ENCODE peak calls at places on chromosomes 3 and 15, in seven cellular contexts. G is AG04450, B is omental fat pad, P is transverse colon, E is cardiac fibroblast, N is fibroblast of lung, V is Peyer's patch. T is an unnamed sample.

GRCh38 chr3:144235489-144235888 is 263.9 kb downstream of the DIPK2A start:
- DNase-seq in N (no peak), P (no peak), V (no peak), E (no peak), G (no peak), B (no peak), T (no peak)

GRCh38 chr3:38583688-38584087 is 65.8 kb downstream of the SCN5A start:
- DNase-seq in N (no peak), E (no peak), G (no peak), P (peak), B (no peak), V (no peak), T (no peak)

GRCh38 chr15:91886878-91887277 is 33.4 kb downstream of the SLCO3A1 start:
- DNase-seq in E (no peak), V (no peak), N (no peak), G (no peak), P (no peak), B (no peak), T (no peak)

GRCh38 chr15:77178421-77178820 is 107.5 kb upstream of the TSPAN3 start:
- DNase-seq in P (no peak), E (no peak), G (no peak), N (no peak), B (no peak), V (no peak), T (no peak)

GRCh38 chr3:20739814-20740213 is 553.8 kb upstream of the SGO1 start:
- DNase-seq in G (no peak), V (no peak), E (peak), N (no peak), B (no peak), P (no peak), T (no peak)

GRCh38 chr15:63752075-63752684 is 81.6 kb downstream of the HERC1 start:
- DNase-seq in P (peak), V (no peak), G (peak), E (peak), B (no peak), N (peak), T (peak)

GRCh38 chr3:40387001-40387894 is at the start of gene ENTPD3:
- DNase-seq in V (peak), N (peak), E (no peak), G (no peak), B (no peak), P (peak), T (peak)

GRCh38 chr15:79943820-79944219 is 27.2 kb downstream of the BCL2A1 start:
- DNase-seq in P (no peak), N (peak), B (no peak), G (peak), V (no peak), E (peak), T (peak)

GRCh38 chr3:48472673-48472922 is 26.1 kb downstream of the ATRIP start:
- DNase-seq in P (no peak), B (no peak), G (no peak), V (no peak), E (no peak), N (no peak), T (no peak)

GRCh38 chr3:99410789-99411311 is 227.5 kb upstream of the COL8A1 start:
- DNase-seq in E (peak), V (no peak), B (no peak), P (no peak), G (no peak), N (peak), T (no peak)

GRCh38 chr3:84959470-84960380 is 936 bp downstream of the CADM2 start:
- DNase-seq in N (no peak), B (no peak), E (no peak), V (no peak), G (no peak), P (no peak), T (no peak)

GRCh38 chr3:84960994-84961393 is 2.2 kb downstream of the CADM2 start:
- DNase-seq in N (no peak), V (no peak), G (no peak), B (no peak), E (no peak), P (no peak), T (no peak)

GRCh38 chr3:84960581-84960980 is 1.8 kb downstream of the CADM2 start:
- DNase-seq in B (no peak), P (no peak), N (no peak), E (no peak), V (no peak), G (no peak), T (no peak)

GRCh38 chr3:84961492-84962255 is 2.9 kb downstream of the CADM2 start:
- DNase-seq in N (no peak), B (no peak), E (no peak), V (no peak), P (no peak), G (no peak), T (no peak)

DNA sequence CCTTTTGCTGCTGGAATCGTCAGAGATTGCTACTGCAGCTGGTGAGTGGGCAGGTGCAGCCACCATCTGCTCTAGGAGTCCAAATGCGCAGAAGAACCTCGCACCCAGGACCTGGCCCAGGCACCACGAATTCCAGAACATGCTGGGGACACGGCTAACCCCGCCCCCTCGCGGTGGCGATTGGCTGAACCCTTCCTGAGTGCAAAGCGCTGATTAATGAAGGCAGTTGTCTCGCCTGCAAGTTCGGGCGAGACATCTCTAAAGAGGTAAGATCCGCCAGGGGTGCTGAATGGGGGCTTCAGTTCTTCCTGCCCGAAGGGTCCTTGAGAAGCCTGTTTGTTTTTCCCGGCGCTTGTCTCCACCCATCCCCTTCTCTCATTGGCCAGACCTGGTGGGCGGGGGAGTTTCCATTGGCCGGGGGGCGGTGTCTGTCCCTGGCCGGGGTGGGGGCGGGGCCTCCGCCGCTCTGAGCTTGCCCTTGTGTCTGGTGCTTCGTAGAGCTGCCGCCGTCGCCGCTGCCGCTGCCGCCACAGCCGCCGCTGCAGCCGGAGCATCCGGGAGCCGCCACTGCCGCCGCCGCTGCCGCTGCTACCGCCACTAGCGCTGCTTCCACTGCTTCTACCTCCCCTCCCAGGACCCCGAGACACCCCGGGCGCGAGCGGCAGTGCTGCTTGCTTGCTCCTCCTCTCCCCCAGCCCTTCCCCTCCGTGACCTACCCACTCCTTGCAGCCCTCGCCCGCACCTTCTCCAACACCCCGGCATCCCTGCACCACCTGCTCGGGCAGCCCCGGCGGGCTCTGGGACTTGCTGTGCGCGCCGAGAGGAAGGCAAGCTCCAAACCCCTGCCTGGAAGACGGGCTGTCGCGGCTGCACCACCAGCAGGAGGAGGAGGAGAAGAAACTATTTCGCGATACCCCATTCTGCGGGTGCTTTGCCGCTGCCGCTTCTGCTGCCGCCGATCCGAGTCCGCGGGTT is at the start of gene CADM2:
- DNase-seq in V (peak), B (peak), E (peak), P (peak), G (no peak), N (peak), T (peak)
- TF ChIP-seq CTCF in V (no peak), B (no peak), E (peak), P (no peak), G (no peak), N (peak), T (peak)

GRCh38 chr3:24072193-24072592 is 127.1 kb downstream of the NR1D2 start:
- DNase-seq in P (no peak), N (no peak), B (no peak), E (no peak), G (no peak), V (no peak), T (no peak)

GRCh38 chr3:24067483-24067882 is 122.4 kb downstream of the NR1D2 start:
- DNase-seq in E (peak), V (no peak), P (no peak), N (no peak), B (no peak), G (no peak), T (peak)

DNA sequence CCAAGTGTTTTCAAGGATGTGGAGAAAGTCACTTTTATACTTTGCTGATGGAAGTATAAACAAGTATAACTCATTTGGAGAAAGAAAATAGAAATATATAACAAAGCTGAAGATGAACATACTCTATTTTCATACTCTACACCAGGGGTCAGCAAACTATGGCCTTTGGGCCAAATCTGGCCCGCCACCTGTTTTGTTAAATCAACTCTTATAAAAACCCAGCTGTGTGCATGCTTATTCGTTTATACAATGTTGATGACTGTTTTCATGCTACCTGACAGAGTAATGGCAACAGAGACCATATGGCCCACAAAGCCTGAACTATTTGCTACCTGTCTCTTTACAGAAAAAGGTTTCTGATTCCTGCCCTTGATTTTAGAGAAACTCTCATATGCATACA is 124.0 kb downstream of the NR1D2 start:
- DNase-seq in V (no peak), P (peak), E (no peak), N (no peak), G (no peak), B (no peak), T (peak)
- TF ChIP-seq CTCF in V (no peak), P (peak), E (no peak), N (peak), G (no peak), B (no peak), T (peak)

DNA sequence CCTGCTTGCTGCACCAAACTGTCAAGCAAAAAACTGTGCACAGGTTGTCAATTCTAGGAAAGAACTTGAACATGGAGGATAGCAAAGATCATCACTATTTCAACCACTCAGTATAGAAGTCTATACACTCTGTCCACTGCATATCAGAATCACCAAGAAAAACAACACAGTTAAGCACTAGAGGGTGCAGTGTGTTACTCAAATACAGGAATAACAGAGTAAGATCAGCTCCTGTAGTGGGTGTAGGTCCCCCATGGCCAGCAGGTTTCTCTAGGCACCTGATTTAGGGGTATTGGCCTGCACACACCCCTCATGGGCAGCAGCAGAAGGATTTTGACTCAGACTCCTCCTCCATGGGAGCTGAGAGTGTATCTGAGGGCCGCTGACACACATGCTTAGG is 464.1 kb downstream of the EPHA6 start:
- DNase-seq in G (no peak), V (no peak), N (no peak), P (no peak), E (no peak), B (no peak), T (no peak)
- TF ChIP-seq CTCF in G (no peak), V (no peak), N (no peak), P (no peak), E (no peak), B (no peak), T (no peak)

GRCh38 chr15:73869216-73869995 is 4.0 kb upstream of the TBC1D21 start:
- DNase-seq in N (no peak), G (no peak), P (no peak), E (no peak), V (no peak), B (no peak), T (no peak)

GRCh38 chr15:73866881-73867410 is 6.4 kb upstream of the TBC1D21 start:
- DNase-seq in V (no peak), E (no peak), N (no peak), P (no peak), B (no peak), G (no peak), T (no peak)

GRCh38 chr15:73867426-73867825 is 5.9 kb upstream of the TBC1D21 start:
- DNase-seq in E (no peak), P (no peak), N (no peak), V (no peak), G (no peak), B (no peak), T (no peak)

GRCh38 chr15:73866481-73866880 is 6.9 kb upstream of the TBC1D21 start:
- DNase-seq in P (no peak), G (no peak), E (no peak), N (no peak), V (no peak), B (no peak), T (no peak)

DNA sequence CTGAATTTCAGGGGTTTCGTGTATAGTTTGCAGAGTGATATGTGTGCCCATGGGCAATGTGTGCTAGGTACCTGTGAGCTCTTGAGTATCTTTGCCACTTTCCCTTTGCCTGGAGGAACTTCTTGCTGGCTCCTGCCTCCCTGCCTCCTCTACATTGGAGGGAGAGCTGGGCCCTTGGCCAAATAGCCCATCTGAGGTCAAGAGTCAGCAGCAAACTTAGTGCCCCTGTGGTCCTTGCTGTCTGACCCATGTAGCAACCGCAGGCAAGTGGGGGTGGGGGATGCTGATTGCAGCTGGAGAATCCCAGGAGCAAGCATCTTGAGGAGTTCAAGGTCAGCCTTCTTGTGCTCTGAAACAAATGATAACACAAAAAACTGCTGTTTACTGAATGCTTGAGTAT is 5.4 kb upstream of the TBC1D21 start:
- DNase-seq in G (no peak), V (no peak), N (no peak), P (no peak), E (no peak), B (no peak), T (no peak)
- TF ChIP-seq CTCF in G (no peak), V (no peak), N (no peak), P (no peak), E (no peak), B (no peak), T (no peak)

GRCh38 chr3:36957072-36957471 is 12.2 kb upstream of the TRANK1 start:
- DNase-seq in G (no peak), B (no peak), V (no peak), E (no peak), N (no peak), P (no peak), T (no peak)
- TF ChIP-seq CTCF in G (no peak), B (no peak), V (no peak), E (no peak), N (no peak), P (no peak), T (no peak)

GRCh38 chr3:72085036-72085435 is 300.1 kb upstream of the PROK2 start:
- DNase-seq in G (no peak), E (no peak), N (no peak), B (no peak), V (no peak), P (no peak), T (no peak)

GRCh38 chr3:72086051-72086711 is 301.2 kb upstream of the PROK2 start:
- DNase-seq in B (no peak), P (no peak), N (peak), V (no peak), G (no peak), E (no peak), T (peak)

GRCh38 chr3:72087420-72087819 is 302.5 kb upstream of the PROK2 start:
- DNase-seq in E (no peak), P (no peak), V (no peak), G (no peak), B (no peak), N (no peak), T (no peak)

GRCh38 chr3:72086712-72087093 is 301.8 kb upstream of the PROK2 start:
- DNase-seq in V (no peak), P (no peak), N (no peak), E (no peak), B (no peak), G (no peak), T (no peak)

GRCh38 chr3:72088486-72089025 is 303.6 kb upstream of the PROK2 start:
- DNase-seq in N (no peak), B (no peak), V (no peak), P (no peak), E (no peak), G (no peak), T (no peak)
- TF ChIP-seq CTCF in N (no peak), B (no peak), V (no peak), P (no peak), E (no peak), G (no peak), T (no peak)

GRCh38 chr15:101122266-101122665 is 129.6 kb downstream of the CHSY1 start:
- DNase-seq in G (no peak), P (no peak), B (no peak), V (no peak), E (no peak), N (no peak), T (no peak)

GRCh38 chr15:101122806-101123205 is 129.0 kb downstream of the CHSY1 start:
- DNase-seq in P (no peak), V (no peak), B (no peak), G (no peak), N (no peak), E (no peak), T (no peak)

GRCh38 chr15:101120961-101121360 is 130.9 kb downstream of the CHSY1 start:
- DNase-seq in V (no peak), N (no peak), G (no peak), B (no peak), E (no peak), P (no peak), T (no peak)

GRCh38 chr15:101120473-101120872 is 131.4 kb downstream of the CHSY1 start:
- DNase-seq in N (no peak), E (no peak), G (no peak), B (no peak), V (no peak), P (no peak), T (no peak)

DNA sequence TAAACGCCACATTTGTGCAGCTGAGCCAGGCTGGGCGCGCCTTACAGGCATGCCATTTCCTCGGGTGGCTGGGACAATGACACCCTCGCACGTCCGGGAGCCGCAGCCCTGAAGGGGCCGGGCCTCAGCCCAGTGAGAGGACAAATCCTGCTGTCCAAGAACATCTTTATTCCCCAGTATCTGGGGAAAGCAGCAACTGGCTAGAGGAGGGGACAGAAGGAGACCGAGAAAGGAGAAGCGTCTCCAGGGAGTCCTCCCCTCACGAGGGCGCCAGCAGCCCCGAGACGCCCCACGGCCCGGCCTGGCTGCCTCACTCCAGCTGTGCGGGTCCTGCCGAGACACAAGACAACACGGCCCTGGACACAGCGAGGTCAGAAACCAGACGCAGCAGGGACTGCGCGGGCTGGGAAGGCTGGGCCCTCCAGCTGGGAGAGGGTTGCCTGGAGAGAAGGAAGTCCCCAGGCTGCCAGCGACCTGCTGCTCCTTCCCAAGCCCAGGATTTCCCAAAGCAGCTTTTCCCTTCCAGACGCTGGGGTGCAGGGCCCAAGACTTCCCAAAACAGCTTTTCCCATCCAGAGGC is 130.2 kb downstream of the CHSY1 start:
- DNase-seq in B (no peak), P (peak), E (peak), G (no peak), V (peak), N (peak), T (no peak)
- TF ChIP-seq CTCF in B (no peak), P (peak), E (peak), G (peak), V (no peak), N (peak), T (no peak)

T was measured in MCF 10A.